ENCODE peak calls at places on chromosomes 6 and 20, in four cellular contexts. K, S, O and H are unnamed samples.

GRCh38 chr20:32902456-32903420 is 44.0 kb downstream of the EFCAB8 start:
- DNase-seq in K (peak; percentile 72), O (peak; percentile 64), S (peak; percentile 80), H (peak; percentile 79)

GRCh38 chr20:7327815-7328214 is 560.3 kb downstream of the BMP2 start:
- DNase-seq in K (no peak), O (no peak), S (no peak), H (no peak)

GRCh38 chr6:150641398-150642139 is 41.9 kb downstream of the PLEKHG1 start:
- DNase-seq in S (peak; percentile 8), O (peak; percentile 11), K (no peak), H (peak; percentile 80)

GRCh38 chr20:22924949-22925612 is 110.0 kb upstream of the SSTR4 start:
- DNase-seq in K (no peak), O (no peak), S (no peak), H (no peak)

GRCh38 chr6:82741996-82742385 is 323.6 kb downstream of the UBE3D start:
- DNase-seq in K (peak; percentile 5), O (no peak), S (no peak), H (no peak)

GRCh38 chr6:7432391-7433207 is 43.0 kb downstream of the RIOK1 start:
- DNase-seq in O (no peak), S (no peak), K (no peak), H (no peak)

GRCh38 chr6:73309784-73310502 is 44.1 kb downstream of the DPPA5 start:
- DNase-seq in K (peak; percentile 69), S (peak; percentile 75), O (peak; percentile 69), H (peak; percentile 89)

GRCh38 chr20:22536956-22537756 is 47.2 kb downstream of the FOXA2 start:
- DNase-seq in S (no peak), K (no peak), O (no peak), H (no peak)

GRCh38 chr6:145801021-145801420 is 13.6 kb downstream of the FBXO30 start:
- DNase-seq in S (no peak), O (no peak), K (no peak), H (peak; percentile 62)

GRCh38 chr20:25301357-25301920 is 53.6 kb downstream of the PYGB start:
- DNase-seq in O (no peak), S (no peak), K (no peak), H (no peak)

GRCh38 chr6:41967312-41968287 is 26.0 kb upstream of the CCND3 start:
- DNase-seq in K (peak; percentile 38), O (no peak), S (peak; percentile 71), H (no peak)

GRCh38 chr6:145813285-145814034 is 1.1 kb downstream of the FBXO30 start:
- DNase-seq in S (peak; percentile 86), K (peak; percentile 44), O (no peak), H (peak; percentile 82)

GRCh38 chr20:43926287-43926686 is 11.6 kb downstream of the TOX2 start:
- DNase-seq in S (no peak), O (no peak), K (no peak), H (no peak)

GRCh38 chr6:30635834-30636233 is 9.2 kb downstream of the ATAT1 start:
- DNase-seq in O (no peak), K (no peak), S (no peak), H (no peak)

GRCh38 chr6:116422238-116422637 is 38.9 kb upstream of the CALHM6 start:
- DNase-seq in O (no peak), K (no peak), S (no peak), H (no peak)

GRCh38 chr6:117491916-117492315 is 9.4 kb downstream of the DCBLD1 start:
- DNase-seq in S (peak; percentile 79), K (no peak), O (no peak), H (no peak)

GRCh38 chr6:167937301-167937700 is 60.2 kb upstream of the KIF25 start:
- DNase-seq in K (no peak), O (no peak), S (no peak), H (no peak)

GRCh38 chr20:54345301-54345724 is 130.1 kb upstream of the DOK5 start:
- DNase-seq in K (no peak), S (peak; percentile 90), O (no peak), H (no peak)

GRCh38 chr6:148221580-148221979 is 121.1 kb upstream of the SASH1 start:
- DNase-seq in O (no peak), K (peak; percentile 27), S (peak; percentile 19), H (no peak)

GRCh38 chr6:161443868-161444267 is 170.0 kb upstream of the AGPAT4 start:
- DNase-seq in O (no peak), K (peak; percentile 84), S (peak; percentile 76), H (peak; percentile 57)

GRCh38 chr6:5672581-5673011 is 334.1 kb downstream of the NRN1 start:
- DNase-seq in K (peak; percentile 70), S (peak; percentile 96), O (no peak), H (no peak)

GRCh38 chr6:126945150-126945549 is 173.3 kb upstream of the RSPO3 start:
- DNase-seq in S (no peak), K (no peak), O (no peak), H (no peak)

GRCh38 chr6:50707652-50708325 is 5.5 kb upstream of the TFAP2D start:
- DNase-seq in O (no peak), S (no peak), K (peak; percentile 65), H (no peak)

GRCh38 chr20:11168026-11168425 is 494.2 kb upstream of the JAG1 start:
- DNase-seq in O (no peak), S (peak; percentile 60), K (no peak), H (no peak)

GRCh38 chr20:43767686-43768474 is 41.1 kb upstream of the GTSF1L start:
- DNase-seq in O (no peak), K (no peak), S (peak; percentile 84), H (no peak)

GRCh38 chr20:57801581-57801980 is 91.8 kb upstream of the PMEPA1 start:
- DNase-seq in K (no peak), O (no peak), S (no peak), H (no peak)

GRCh38 chr6:163414367-163415175 is at the start of gene QKI:
- DNase-seq in K (peak; percentile 60), O (peak; percentile 59), S (peak; percentile 86), H (no peak)

GRCh38 chr20:36575066-36575743 is 1.8 kb downstream of the TGIF2 start:
- DNase-seq in K (peak; percentile 60), O (no peak), S (peak; percentile 47), H (peak; percentile 75)

GRCh38 chr20:64238851-64239387 is 16.6 kb upstream of the PCMTD2 start:
- DNase-seq in O (no peak), S (no peak), K (no peak), H (no peak)

GRCh38 chr6:134676307-134677281 is 273.3 kb downstream of the ALDH8A1 start:
- DNase-seq in O (no peak), K (no peak), S (no peak), H (no peak)

GRCh38 chr20:34461779-34462087 is 54.5 kb upstream of the DYNLRB1 start:
- DNase-seq in K (no peak), O (no peak), S (peak; percentile 23), H (no peak)

GRCh38 chr20:58447733-58448391 is 58.8 kb downstream of the VAPB start:
- DNase-seq in S (peak; percentile 78), O (peak; percentile 30), K (peak; percentile 89), H (peak; percentile 86)

GRCh38 chr6:57089265-57089664 is 723 bp upstream of the ZNF451 start:
- DNase-seq in S (no peak), O (no peak), K (no peak), H (no peak)

GRCh38 chr6:72911463-72912153 is 289.7 kb downstream of the KCNQ5 start:
- DNase-seq in S (no peak), O (no peak), K (no peak), H (no peak)

GRCh38 chr6:168188974-168189678 is 110.1 kb upstream of the FRMD1 start:
- DNase-seq in S (no peak), O (no peak), K (no peak), H (no peak)

GRCh38 chr20:16714765-16715164 is 15.1 kb upstream of the SNRPB2 start:
- DNase-seq in O (no peak), S (no peak), K (no peak), H (no peak)

GRCh38 chr20:35012227-35013069 is 56.8 kb downstream of the MYH7B start:
- DNase-seq in S (no peak), O (no peak), K (no peak), H (no peak)

GRCh38 chr20:61605862-61606557 is 353.9 kb downstream of the CDH4 start:
- DNase-seq in K (no peak), O (no peak), S (no peak), H (no peak)

GRCh38 chr6:52787917-52788316 is 15.7 kb downstream of the GSTA1 start:
- DNase-seq in K (no peak), S (no peak), O (no peak), H (no peak)

GRCh38 chr20:13671500-13672288 is 33.0 kb upstream of the TASP1 start:
- DNase-seq in O (no peak), S (peak; percentile 94), K (no peak), H (no peak)

GRCh38 chr20:46761566-46761965 is 52.1 kb downstream of the SLC2A10 start:
- DNase-seq in K (no peak), O (no peak), S (no peak), H (no peak)
- H3K9me2 ChIP-seq in K (no peaks in the 10 kb centered on the region), O (no peaks in the 10 kb centered on the region), S (no peaks in the 10 kb centered on the region), H (no peaks in the 10 kb centered on the region)

DNA sequence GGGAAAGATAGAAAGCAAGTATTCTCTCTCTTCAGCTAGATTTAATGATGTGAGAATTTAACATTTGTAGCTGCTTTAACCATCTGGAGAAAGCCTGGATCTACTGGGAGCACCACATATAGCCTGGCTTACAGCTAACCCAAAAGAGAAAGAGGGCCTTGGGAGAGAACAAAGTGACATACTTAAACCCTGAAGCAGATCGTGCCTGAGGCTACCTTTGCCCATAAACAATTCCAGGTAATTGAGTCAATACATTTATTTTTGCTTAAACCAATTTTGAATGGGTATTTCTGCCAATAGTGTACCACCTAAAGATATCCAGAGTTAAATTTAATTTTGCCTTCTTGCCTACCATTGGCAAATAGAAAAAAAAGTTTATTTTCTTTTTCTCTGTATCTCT is 103.4 kb upstream of the HIVEP1 start:
- DNase-seq in K (no peak), S (no peak), O (no peak), H (no peak)
- H3K9me2 ChIP-seq in K (peaks cover 5% of the 10 kb centered on the region), S (no peaks in the 10 kb centered on the region), O (no peaks in the 10 kb centered on the region), H (no peaks in the 10 kb centered on the region)

GRCh38 chr6:136750821-136751220 is 41.5 kb downstream of the MAP3K5 start:
- DNase-seq in K (no peak), O (no peak), S (no peak), H (no peak)
- H3K9me2 ChIP-seq in K (no peaks in the 10 kb centered on the region), O (no peaks in the 10 kb centered on the region), S (no peaks in the 10 kb centered on the region), H (no peaks in the 10 kb centered on the region)

DNA sequence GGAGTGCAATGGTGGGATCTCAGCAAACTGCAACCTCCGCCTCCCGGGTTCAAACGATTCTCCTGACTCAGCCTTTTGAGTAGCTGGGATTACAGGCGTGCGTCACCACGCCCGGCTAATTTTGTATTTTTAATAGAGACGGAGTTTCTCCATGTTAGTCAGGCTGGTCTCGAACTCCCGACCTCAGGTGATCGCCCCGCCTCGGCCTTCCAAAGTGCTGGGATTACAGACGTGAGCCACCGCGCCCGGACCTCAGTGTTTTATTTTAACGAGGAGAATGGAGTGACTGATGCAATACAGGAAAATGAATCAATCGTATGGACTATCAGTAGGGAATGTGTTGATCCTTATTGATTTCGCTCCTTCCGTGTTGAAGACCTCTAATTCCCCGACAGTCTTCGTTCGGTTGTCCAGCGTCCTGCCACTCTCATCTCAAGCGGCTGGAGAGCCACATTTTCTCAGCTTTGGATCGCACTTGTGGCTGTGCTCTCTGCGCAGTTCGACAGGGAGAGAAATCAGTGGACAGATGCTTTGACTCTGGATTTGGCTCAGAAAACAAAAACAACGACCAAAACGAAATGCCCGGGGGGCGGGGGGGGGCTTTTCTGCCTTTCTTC is 166.2 kb downstream of the TRIM27 start:
- DNase-seq in S (no peak), O (no peak), K (peak; percentile 69), H (no peak)
- H3K9me2 ChIP-seq in S (no peaks in the 10 kb centered on the region), O (no peaks in the 10 kb centered on the region), K (no peaks in the 10 kb centered on the region), H (no peaks in the 10 kb centered on the region)